ENCODE peak calls at places on chromosomes 6 and 20, in four cellular contexts. J is nephron progenitor cell, W is frontal cortex, T is NCI-H1417 treated with DMSO at 0.1 percent for 48 hours. V is an unnamed sample.

GRCh38 chr6:158991017-158991723 is 8.8 kb downstream of the RSPH3 start:
- DNase-seq in J (no peak), W (no peak), T (no peak), V (no peak)

GRCh38 chr6:155495011-155495768 is 39.6 kb upstream of the NOX3 start:
- DNase-seq in J (peak), W (no peak), T (no peak), V (peak)

GRCh38 chr20:1813101-1813529 is 82.1 kb upstream of the SIRPA start:
- DNase-seq in J (no peak), W (no peak), T (no peak), V (no peak)

GRCh38 chr20:428658-429200 is 20.6 kb downstream of the RBCK1 start:
- DNase-seq in J (no peak), W (no peak), T (no peak), V (no peak)

GRCh38 chr6:46510656-46511055 is 19.4 kb upstream of the RCAN2 start:
- DNase-seq in J (no peak), W (no peak), T (no peak), V (no peak)

GRCh38 chr6:43125555-43125954 is 45.5 kb upstream of the SRF start:
- DNase-seq in J (no peak), W (no peak), T (no peak), V (no peak)

GRCh38 chr6:17413313-17413750 is 19.9 kb downstream of the CAP2 start:
- DNase-seq in J (no peak), W (no peak), T (no peak), V (no peak)

GRCh38 chr20:45444050-45444449 is 25.5 kb upstream of the WFDC2 start:
- DNase-seq in J (no peak), W (no peak), T (no peak), V (no peak)

GRCh38 chr6:158837684-158838625 is 18.8 kb upstream of the EZR start:
- DNase-seq in J (no peak), W (no peak), T (no peak), V (peak)

GRCh38 chr6:10837009-10837691 is 1.2 kb downstream of the MAK start:
- DNase-seq in J (peak), W (no peak), T (no peak), V (peak)

GRCh38 chr6:38110407-38111025 is 291.0 kb downstream of the ZFAND3 start:
- DNase-seq in J (no peak), W (no peak), T (peak), V (peak)

GRCh38 chr6:122947355-122947754 is 48.7 kb upstream of the CLVS2 start:
- DNase-seq in J (peak), W (no peak), T (no peak), V (no peak)